ENCODE peak calls at places on chromosomes 11 and 22, in ten cellular contexts. N, W, I, R, G, A, D, O, E and F are unnamed samples.
A peak's percentile ranks its signal among the peaks of the same experiment; 100 is the strongest.

GRCh38 chr22:40325315-40325714 is 21.0 kb upstream of the ADSL start:
- DNase-seq in N (peak; percentile 32), W (no peak), I (no peak), R (no peak), G (no peak), A (no peak), D (no peak), O (no peak), E (no peak), F (no peak)

GRCh38 chr11:11521306-11522002 is 100.4 kb downstream of the GALNT18 start:
- DNase-seq in N (no peak), W (no peak), I (no peak), R (no peak), G (no peak), A (no peak), D (no peak), O (no peak), E (no peak), F (no peak)

GRCh38 chr11:76598426-76598839 is 72.1 kb downstream of the LRRC32 start:
- DNase-seq in N (peak; percentile 85), W (no peak), I (no peak), R (peak; percentile 61), G (peak; percentile 2), A (no peak), D (no peak), O (no peak), E (peak; percentile 24), F (peak; percentile 56)

GRCh38 chr22:49789289-49790141 is 38.2 kb downstream of the BRD1 start:
- DNase-seq in N (peak; percentile 74), W (no peak), I (no peak), R (no peak), G (no peak), A (no peak), D (no peak), O (no peak), E (no peak), F (peak; percentile 75)

GRCh38 chr11:72787262-72788104 is 6.4 kb downstream of the STARD10 start:
- DNase-seq in N (peak; percentile 94), W (no peak), I (no peak), R (peak; percentile 40), G (no peak), A (peak; percentile 55), D (no peak), O (peak; percentile 95), E (no peak), F (peak; percentile 76)

GRCh38 chr11:19218801-19219460 is 17.1 kb upstream of the CSRP3 start:
- DNase-seq in N (peak; percentile 38), W (no peak), I (peak; percentile 54), R (no peak), G (peak; percentile 20), A (peak; percentile 27), D (no peak), O (peak; percentile 21), E (no peak), F (peak; percentile 13)

GRCh38 chr22:34303656-34304055 is 383.4 kb upstream of the LARGE1 start:
- DNase-seq in N (no peak), W (no peak), I (no peak), R (peak; percentile 75), G (no peak), A (no peak), D (no peak), O (no peak), E (no peak), F (no peak)

GRCh38 chr11:113021111-113021510 is 59.9 kb downstream of the NCAM1 start:
- DNase-seq in N (no peak), W (no peak), I (no peak), R (no peak), G (no peak), A (no peak), D (no peak), O (no peak), E (no peak), F (no peak)

GRCh38 chr11:131991606-131992005 is 621.2 kb downstream of the NTM start:
- DNase-seq in N (no peak), W (no peak), I (no peak), R (no peak), G (no peak), A (no peak), D (no peak), O (no peak), E (no peak), F (no peak)

GRCh38 chr11:20156280-20156875 is 3.9 kb downstream of the DBX1 start:
- DNase-seq in N (peak; percentile 93), W (no peak), I (no peak), R (no peak), G (no peak), A (no peak), D (peak; percentile 35), O (no peak), E (no peak), F (no peak)

GRCh38 chr22:46557736-46558480 is 20.5 kb upstream of the CELSR1 start:
- DNase-seq in N (no peak), W (no peak), I (no peak), R (no peak), G (no peak), A (no peak), D (no peak), O (no peak), E (no peak), F (no peak)

GRCh38 chr11:112004389-112004788 is 20.8 kb upstream of the DLAT start:
- DNase-seq in N (peak; percentile 67), W (no peak), I (no peak), R (no peak), G (no peak), A (no peak), D (no peak), O (no peak), E (no peak), F (peak; percentile 20)

GRCh38 chr11:1557904-1558831 is 13.9 kb downstream of the DUSP8 start:
- DNase-seq in N (peak; percentile 73), W (no peak), I (no peak), R (no peak), G (peak; percentile 55), A (no peak), D (peak; percentile 53), O (no peak), E (no peak), F (no peak)

GRCh38 chr11:46387919-46388618 is 3.5 kb downstream of the CHRM4 start:
- DNase-seq in N (peak; percentile 74), W (no peak), I (no peak), R (no peak), G (no peak), A (no peak), D (no peak), O (no peak), E (no peak), F (peak; percentile 62)

GRCh38 chr11:119078675-119079420 is 5.8 kb upstream of the HMBS start:
- DNase-seq in N (no peak), W (no peak), I (no peak), R (no peak), G (no peak), A (no peak), D (no peak), O (no peak), E (no peak), F (no peak)

GRCh38 chr22:38967451-38968450 is 10.3 kb downstream of the APOBEC3A start:
- DNase-seq in N (no peak), W (no peak), I (peak; percentile 51), R (no peak), G (peak; percentile 22), A (no peak), D (no peak), O (no peak), E (no peak), F (peak; percentile 94)

GRCh38 chr11:6612816-6613136 is 760 bp upstream of the TAF10 start:
- DNase-seq in N (peak; percentile 70), W (no peak), I (no peak), R (no peak), G (no peak), A (no peak), D (peak; percentile 45), O (peak; percentile 56), E (no peak), F (no peak)